ENCODE peak calls at places on chromosomes 7 and 10, in seven cellular contexts. N is breast epithelium, R is adrenal gland, D is H1, B is NT2/D1, A is BE2C, G is Caco-2. W is an unnamed sample. For H3K36me3, H3K4me1 and H3K27me3, the result is how much of the 10 kb centered on the place peaks cover.

GRCh38 chr10:10131984-10132383 is 885.7 kb upstream of the CELF2 start:
- DNase-seq in N (no peak), R (no peak), D (no peak), B (no peak), A (no peak), G (no peak), W (no peak)

GRCh38 chr7:47826754-47827153 is 121.5 kb downstream of the PKD1L1 start:
- DNase-seq in N (peak), R (no peak), D (no peak), B (no peak), A (no peak), G (no peak), W (no peak)

GRCh38 chr10:70317272-70317942 is 33.6 kb upstream of the NPFFR1 start:
- DNase-seq in N (no peak), R (no peak), D (no peak), B (no peak), A (no peak), G (no peak), W (no peak)

GRCh38 chr7:132742152-132742551 is 165.9 kb upstream of the PLXNA4 start:
- DNase-seq in N (no peak), R (no peak), D (no peak), B (no peak), A (no peak), G (no peak), W (no peak)

GRCh38 chr10:124592736-124593430 is 131.3 kb downstream of the LHPP start:
- DNase-seq in N (no peak), R (no peak), D (no peak), B (no peak), A (peak), G (no peak), W (no peak)

GRCh38 chr7:30755384-30756154 is 3.6 kb downstream of the INMT start:
- DNase-seq in N (no peak), R (no peak), D (no peak), B (no peak), A (peak), G (no peak), W (no peak)

GRCh38 chr10:64408386-64409178 is 887.4 kb downstream of the REEP3 start:
- DNase-seq in N (no peak), R (no peak), D (no peak), B (no peak), A (no peak), G (no peak), W (no peak)

GRCh38 chr7:50352282-50352681 is 47.8 kb downstream of the IKZF1 start:
- DNase-seq in N (no peak), R (no peak), D (no peak), B (no peak), A (no peak), G (no peak), W (no peak)

GRCh38 chr10:132610071-132610701 is 72.6 kb downstream of the INPP5A start:
- DNase-seq in N (no peak), R (no peak), D (no peak), B (no peak), A (no peak), G (no peak), W (no peak)

GRCh38 chr7:97017197-97018125 is 7.2 kb downstream of the DLX5 start:
- DNase-seq in N (no peak), R (no peak), D (no peak), B (no peak), A (no peak), G (no peak), W (no peak)

GRCh38 chr7:86282014-86282682 is 361.6 kb upstream of the GRM3 start:
- DNase-seq in N (no peak), R (no peak), D (no peak), B (no peak), A (peak), G (no peak), W (no peak)

GRCh38 chr7:33062023-33062781 is at the start of gene NT5C3A:
- DNase-seq in N (no peak), R (peak), D (no peak), B (peak), A (peak), G (peak), W (peak)

GRCh38 chr7:69334706-69335105 is 263.6 kb upstream of the AUTS2 start:
- DNase-seq in N (no peak), R (no peak), D (no peak), B (no peak), A (no peak), G (no peak), W (no peak)

GRCh38 chr10:96570512-96570911 is 16.3 kb downstream of the TM9SF3 start:
- DNase-seq in N (no peak), R (no peak), D (no peak), B (no peak), A (no peak), G (no peak), W (no peak)

GRCh38 chr7:130921391-130922180 is 187.6 kb upstream of the KLF14 start:
- DNase-seq in N (peak), R (no peak), D (no peak), B (no peak), A (peak), G (no peak), W (peak)

GRCh38 chr7:156106107-156106426 is 293.8 kb upstream of the SHH start:
- DNase-seq in N (no peak), R (no peak), D (no peak), B (no peak), A (no peak), G (no peak), W (no peak)

GRCh38 chr10:12358863-12359647 is 9.7 kb downstream of the CAMK1D start:
- DNase-seq in N (no peak), R (no peak), D (no peak), B (no peak), A (no peak), G (no peak), W (no peak)

GRCh38 chr7:150358433-150358832 is 10.2 kb upstream of the REPIN1 start:
- DNase-seq in N (no peak), R (no peak), D (no peak), B (no peak), A (no peak), G (no peak), W (no peak)

GRCh38 chr7:36155811-36156361 is 2.8 kb downstream of the EEPD1 start:
- DNase-seq in N (peak), R (peak), D (no peak), B (no peak), A (peak), G (no peak), W (no peak)

GRCh38 chr7:110839866-110840265 is 251.1 kb upstream of the LRRN3 start:
- DNase-seq in N (no peak), R (peak), D (no peak), B (no peak), A (peak), G (peak), W (peak)

DNA sequence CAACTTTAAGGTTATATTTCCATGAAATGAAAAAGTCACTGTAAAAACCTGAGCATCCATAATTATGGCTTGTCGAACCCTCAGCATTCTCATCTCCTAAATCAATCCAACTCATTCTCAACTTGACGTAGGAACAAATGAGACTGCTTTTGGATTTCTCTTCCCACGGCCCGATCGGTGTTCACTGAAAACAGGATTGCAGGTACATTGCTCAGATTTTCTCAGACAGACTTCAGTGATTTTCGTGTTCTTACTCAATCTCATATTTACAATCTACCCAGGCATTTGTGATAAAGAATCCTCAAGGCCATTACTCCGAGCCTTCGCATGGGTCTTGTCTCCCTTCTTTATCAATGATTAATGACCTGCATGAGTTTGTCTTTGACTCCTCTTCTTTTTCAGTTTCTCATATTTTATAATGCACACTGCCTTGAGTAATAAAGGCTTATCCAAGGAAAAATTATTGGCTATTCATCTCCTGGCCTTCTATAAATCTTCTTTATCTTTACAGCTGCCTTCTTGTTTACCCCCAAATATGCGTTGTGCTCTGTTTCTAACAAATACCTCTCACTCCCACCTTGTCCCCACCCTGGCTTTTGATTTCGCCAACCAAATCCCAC is 90.4 kb upstream of the MYO3A start:
- DNase-seq in N (no peak), R (no peak), D (no peak), B (no peak), A (no peak), G (no peak), W (no peak)
- H3K36me3 ChIP-seq in N (under half), R (under half), D (under half), B (under half), A (under half), G (under half), W (under half)

GRCh38 chr10:101063548-101064414 is 2.0 kb downstream of the KAZALD1 start:
- DNase-seq in N (no peak), R (no peak), D (no peak), B (no peak), A (peak), G (no peak), W (peak)

GRCh38 chr10:101063162-101063525 is 1.4 kb downstream of the KAZALD1 start:
- DNase-seq in N (no peak), R (no peak), D (no peak), B (no peak), A (peak), G (no peak), W (peak)

GRCh38 chr10:101066146-101066889 is 4.5 kb downstream of the KAZALD1 start:
- DNase-seq in N (peak), R (no peak), D (no peak), B (no peak), A (peak), G (peak), W (peak)

GRCh38 chr10:101065479-101066145 is 3.8 kb downstream of the KAZALD1 start:
- DNase-seq in N (no peak), R (no peak), D (no peak), B (no peak), A (peak), G (no peak), W (no peak)

DNA sequence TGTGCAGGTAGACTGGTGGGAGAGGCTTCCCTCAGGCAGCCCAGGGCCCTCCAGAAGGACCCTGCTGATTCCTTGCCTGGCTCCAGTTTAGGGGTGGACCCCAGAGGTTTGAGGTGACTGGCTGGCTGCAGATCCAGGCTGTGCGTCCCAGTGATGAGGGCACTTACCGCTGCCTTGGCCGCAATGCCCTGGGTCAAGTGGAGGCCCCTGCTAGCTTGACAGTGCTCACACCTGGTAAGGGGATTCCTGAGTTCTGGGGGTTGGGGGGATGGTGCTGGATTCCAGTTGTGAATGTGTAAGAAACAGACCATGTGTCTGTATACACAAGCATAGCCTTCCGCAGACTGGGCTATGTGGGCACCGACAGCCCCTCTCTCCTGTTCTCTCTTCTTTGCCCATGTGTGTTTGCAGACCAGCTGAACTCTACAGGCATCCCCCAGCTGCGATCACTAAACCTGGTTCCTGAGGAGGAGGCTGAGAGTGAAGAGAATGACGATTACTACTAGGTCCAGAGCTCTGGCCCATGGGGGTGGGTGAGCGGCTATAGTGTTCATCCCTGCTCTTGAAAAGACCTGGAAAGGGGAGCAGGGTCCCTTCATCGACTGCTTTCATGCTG is 2.7 kb downstream of the KAZALD1 start:
- DNase-seq in N (no peak), R (no peak), D (no peak), B (no peak), A (no peak), G (no peak), W (no peak)
- H3K4me1 ChIP-seq in N (under half), R (under half), D (under half), B (under half), A (under half), G (under half), W (under half)

GRCh38 chr10:33196710-33197406 is 137.6 kb downstream of the NRP1 start:
- DNase-seq in N (no peak), R (no peak), D (no peak), B (no peak), A (no peak), G (peak), W (no peak)

GRCh38 chr10:33193867-33194521 is 140.5 kb downstream of the NRP1 start:
- DNase-seq in N (no peak), R (no peak), D (no peak), B (no peak), A (no peak), G (no peak), W (no peak)

GRCh38 chr10:33193057-33193866 is 141.2 kb downstream of the NRP1 start:
- DNase-seq in N (peak), R (peak), D (peak), B (peak), A (peak), G (peak), W (peak)

GRCh38 chr10:33196377-33196706 is 138.1 kb downstream of the NRP1 start:
- DNase-seq in N (no peak), R (no peak), D (no peak), B (no peak), A (no peak), G (no peak), W (no peak)

DNA sequence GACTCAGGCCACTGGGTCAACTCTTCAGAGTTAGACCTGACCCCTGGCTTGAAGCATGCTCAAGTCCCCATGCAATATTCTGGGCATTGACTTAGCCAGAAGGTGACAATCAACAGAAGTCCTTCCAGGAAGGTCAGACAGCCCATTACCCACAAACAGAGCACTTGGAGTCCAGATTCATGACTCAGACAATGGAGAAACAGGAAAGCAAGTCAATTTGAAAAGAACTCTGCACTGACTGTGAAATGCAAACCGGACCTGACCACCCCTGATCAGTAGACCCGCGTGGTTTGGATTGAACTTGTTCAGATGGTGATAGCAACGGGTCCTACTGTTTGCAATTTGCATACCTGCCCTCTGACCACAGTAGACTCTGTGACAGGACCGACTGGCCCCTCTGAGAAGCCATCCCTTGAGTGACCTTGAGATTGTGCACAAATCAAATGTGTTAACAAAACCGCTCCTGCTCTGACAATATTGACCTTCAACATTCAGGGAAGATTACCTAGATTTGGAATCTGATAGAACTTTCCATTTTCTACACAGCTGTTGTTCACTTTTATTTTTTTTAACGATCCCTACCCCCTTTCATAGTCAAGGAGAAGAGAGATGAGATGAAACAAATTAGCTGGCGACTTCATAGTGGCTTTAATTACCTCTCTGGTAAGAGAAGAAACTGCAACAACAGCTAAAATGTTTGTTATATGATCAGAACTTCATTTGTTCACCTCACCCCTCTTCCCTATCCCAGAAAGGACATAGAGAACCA is 138.7 kb downstream of the NRP1 start:
- DNase-seq in N (no peak), R (no peak), D (no peak), B (no peak), A (no peak), G (peak), W (no peak)
- H3K27me3 ChIP-seq in N (under half), R (under half), D (under half), B (under half), A (under half), G (under half), W (under half)

DNA sequence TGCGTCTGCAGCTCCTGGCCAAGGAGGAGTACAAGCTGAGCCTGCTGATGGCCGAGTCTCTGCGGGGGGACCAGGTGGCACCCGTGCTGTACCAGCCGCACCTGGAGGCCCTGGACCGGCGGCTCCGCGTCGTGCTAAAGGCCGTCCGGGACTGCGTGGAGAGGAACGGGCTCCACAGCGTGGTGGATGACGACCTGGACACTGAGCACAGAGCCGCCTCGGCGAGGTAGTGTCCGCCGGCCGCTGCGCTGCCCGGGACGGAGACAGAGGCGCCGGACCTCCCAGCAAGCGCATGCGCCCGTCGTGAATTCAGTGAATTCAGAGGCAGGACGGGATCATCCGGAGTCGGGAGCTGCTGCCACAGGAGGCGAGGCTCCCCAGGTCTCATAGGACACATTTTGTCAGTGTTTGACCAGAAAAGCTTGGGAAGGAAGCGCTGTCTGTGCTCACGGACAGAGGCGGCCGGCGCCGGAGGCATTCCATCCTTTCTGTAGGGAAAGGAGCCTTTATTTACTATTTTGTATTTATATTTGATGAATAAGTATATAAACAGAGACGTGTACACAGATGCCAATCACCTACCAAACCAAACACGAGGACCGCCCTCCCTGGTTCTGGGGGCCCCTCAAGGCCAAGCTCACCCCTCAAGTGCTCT is 30.1 kb upstream of the FOXL3 start:
- DNase-seq in N (no peak), R (no peak), D (no peak), B (no peak), A (no peak), G (no peak), W (no peak)
- H3K36me3 ChIP-seq in N (under half), R (half or more), D (half or more), B (under half), A (under half), G (under half), W (under half)